ENCODE peak calls at places on chromosomes 12 and 14, in seven cellular contexts. T is stimulated activated naive CD8-positive, alpha-beta T cell treated with anti-CD3 and anti-CD28 coated beads, Interleukin-15, amount 100 ng/mL, for 72 hours; N is GM23248; R is non-pigmented ciliary epithelial cell; F is Caki2; H is right cardiac atrium; W is EL. G is an unnamed sample.

GRCh38 chr12:108633534-108634224 is at the start of gene SELPLG:
- DNase-seq in T (peak), N (no peak), R (no peak), F (peak), H (peak), W (no peak), G (no peak)

GRCh38 chr14:76710093-76711010 is 50.9 kb upstream of the VASH1 start:
- DNase-seq in T (no peak), N (peak), R (no peak), F (no peak), H (no peak), W (peak), G (no peak)

GRCh38 chr14:85531141-85531593 is 1.2 kb downstream of the FLRT2 start:
- DNase-seq in T (no peak), N (peak), R (no peak), F (no peak), H (peak), W (peak), G (no peak)

GRCh38 chr14:70289138-70289537 is 70.3 kb downstream of the COX16 start:
- DNase-seq in T (peak), N (no peak), R (no peak), F (no peak), H (no peak), W (no peak), G (no peak)

GRCh38 chr12:130537051-130537450 is 179.0 kb downstream of the RIMBP2 start:
- DNase-seq in T (no peak), N (no peak), R (no peak), F (no peak), H (no peak), W (no peak), G (no peak)

GRCh38 chr12:2673966-2674810 is 120.6 kb upstream of the FKBP4 start:
- DNase-seq in T (no peak), N (peak), R (no peak), F (no peak), H (peak), W (no peak), G (no peak)

GRCh38 chr14:105939810-105940508 is 413.6 kb downstream of the TMEM121 start:
- DNase-seq in T (no peak), N (no peak), R (no peak), F (no peak), H (peak), W (no peak), G (no peak)

GRCh38 chr12:43310596-43310995 is 241.4 kb downstream of the ADAMTS20 start:
- DNase-seq in T (no peak), N (no peak), R (no peak), F (no peak), H (no peak), W (no peak), G (no peak)

G was measured in retinal pigment epithelial cell.